ENCODE peak calls at places on chromosomes 6 and 20, in five cellular contexts. F is heart left ventricle, D is uterus, R is Peyer's patch, J is IMR-90. V is an unnamed sample.

GRCh38 chr20:9792674-9793073 is 46.2 kb downstream of the PAK5 start:
- DNase-seq in F (no peak), D (no peak), R (no peak), J (no peak), V (no peak)

GRCh38 chr6:20702366-20702765 is 168.1 kb downstream of the CDKAL1 start:
- DNase-seq in F (no peak), D (no peak), R (no peak), J (no peak), V (peak; percentile 29)

GRCh38 chr6:169452117-169452868 is 198.6 kb upstream of the THBS2 start:
- DNase-seq in F (peak; percentile 79), D (peak; percentile 95), R (no peak), J (peak; percentile 97), V (no peak)

GRCh38 chr6:20417819-20418218 is 16.1 kb downstream of the E2F3 start:
- DNase-seq in F (no peak), D (no peak), R (no peak), J (no peak), V (no peak)

GRCh38 chr6:20915626-20916025 is 381.4 kb downstream of the CDKAL1 start:
- DNase-seq in F (no peak), D (no peak), R (no peak), J (no peak), V (no peak)

GRCh38 chr6:33577106-33577535 is 3.0 kb downstream of the BAK1 start:
- DNase-seq in F (peak; percentile 67), D (peak; percentile 70), R (no peak), J (no peak), V (peak; percentile 61)

GRCh38 chr6:14661188-14661587 is 543.6 kb downstream of the CD83 start:
- DNase-seq in F (no peak), D (no peak), R (peak; percentile 72), J (peak; percentile 89), V (no peak)

GRCh38 chr6:110357696-110358535 is at the start of gene METTL24:
- DNase-seq in F (peak; percentile 33), D (peak; percentile 31), R (no peak), J (no peak), V (peak; percentile 88)

GRCh38 chr20:47380481-47380880 is 24.0 kb upstream of the ZMYND8 start:
- DNase-seq in F (no peak), D (no peak), R (no peak), J (peak; percentile 35), V (no peak)

GRCh38 chr6:170152111-170152926 is 138.6 kb downstream of the DLL1 start:
- DNase-seq in F (peak; percentile 73), D (peak; percentile 64), R (no peak), J (no peak), V (peak; percentile 70)

GRCh38 chr6:43767553-43768505 is 2.2 kb upstream of the VEGFA start:
- DNase-seq in F (no peak), D (no peak), R (no peak), J (no peak), V (no peak)
- H3K27ac ChIP-seq in F (no peak overlapping the region), D (peak overlapping the region; percentile 89), R (peak overlapping the region; percentile 49), J (peak overlapping the region; percentile 38), V (no peak overlapping the region)

GRCh38 chr6:155487362-155488130 is 31.9 kb upstream of the NOX3 start:
- DNase-seq in F (no peak), D (no peak), R (no peak), J (no peak), V (no peak)
- TF ChIP-seq POLR2A in F (no peak), D (no peak), R (no peak), J (no peak), V (no peak)

DNA sequence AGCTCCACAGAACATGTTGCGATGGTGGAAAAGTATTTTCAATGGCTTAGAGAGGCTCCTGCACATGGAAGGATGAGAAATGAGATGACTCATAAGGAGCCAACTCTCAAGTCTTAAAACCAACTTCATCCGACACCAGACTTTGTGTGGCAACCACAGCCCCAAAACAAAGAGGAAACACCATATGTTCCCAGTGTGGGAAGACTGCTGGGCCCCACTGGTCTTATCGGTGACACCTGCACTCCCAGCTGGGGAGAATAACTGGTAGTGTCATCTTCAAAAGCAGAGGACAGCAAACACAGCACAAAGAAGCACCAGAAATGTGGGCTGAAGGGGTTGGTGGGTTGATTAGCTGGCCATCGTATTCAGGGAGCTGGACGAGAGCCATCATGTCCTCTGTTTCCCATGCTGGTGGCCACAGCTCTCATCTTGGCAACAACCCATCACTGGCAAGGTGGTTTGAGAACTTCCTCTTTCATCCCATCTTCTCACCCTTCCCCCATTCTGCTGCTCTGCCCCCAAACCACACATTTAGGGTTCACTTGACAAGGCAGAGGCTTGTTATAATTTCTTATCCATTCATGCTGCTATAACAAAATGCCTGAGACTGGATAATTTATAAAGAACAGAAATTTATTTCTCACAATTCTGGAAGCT is 46.0 kb upstream of the TASP1 start:
- DNase-seq in F (no peak), D (no peak), R (peak; percentile 66), J (no peak), V (no peak)
- H3K27ac ChIP-seq in F (no peak overlapping the region), D (no peak overlapping the region), R (no peak overlapping the region), J (no peak overlapping the region), V (no peak overlapping the region)

GRCh38 chr6:32189742-32190053 is 304 bp downstream of the PBX2 start:
- DNase-seq in F (no peak), D (no peak), R (no peak), J (no peak), V (peak; percentile 89)

GRCh38 chr6:32188381-32189081 is 1.5 kb downstream of the PBX2 start:
- DNase-seq in F (no peak), D (peak; percentile 73), R (no peak), J (peak; percentile 12), V (no peak)

GRCh38 chr6:32190054-32190945 is at the start of gene PBX2:
- DNase-seq in F (peak; percentile 95), D (peak; percentile 97), R (peak; percentile 96), J (peak; percentile 89), V (peak; percentile 95)

GRCh38 chr6:32190946-32191677 is 1.1 kb upstream of the PBX2 start:
- DNase-seq in F (no peak), D (no peak), R (no peak), J (no peak), V (no peak)

GRCh38 chr6:32189082-32189741 is 790 bp downstream of the PBX2 start:
- DNase-seq in F (no peak), D (no peak), R (no peak), J (no peak), V (no peak)
- TF ChIP-seq POLR2A in F (no peak), D (no peak), R (no peak), J (no peak), V (no peak)

DNA sequence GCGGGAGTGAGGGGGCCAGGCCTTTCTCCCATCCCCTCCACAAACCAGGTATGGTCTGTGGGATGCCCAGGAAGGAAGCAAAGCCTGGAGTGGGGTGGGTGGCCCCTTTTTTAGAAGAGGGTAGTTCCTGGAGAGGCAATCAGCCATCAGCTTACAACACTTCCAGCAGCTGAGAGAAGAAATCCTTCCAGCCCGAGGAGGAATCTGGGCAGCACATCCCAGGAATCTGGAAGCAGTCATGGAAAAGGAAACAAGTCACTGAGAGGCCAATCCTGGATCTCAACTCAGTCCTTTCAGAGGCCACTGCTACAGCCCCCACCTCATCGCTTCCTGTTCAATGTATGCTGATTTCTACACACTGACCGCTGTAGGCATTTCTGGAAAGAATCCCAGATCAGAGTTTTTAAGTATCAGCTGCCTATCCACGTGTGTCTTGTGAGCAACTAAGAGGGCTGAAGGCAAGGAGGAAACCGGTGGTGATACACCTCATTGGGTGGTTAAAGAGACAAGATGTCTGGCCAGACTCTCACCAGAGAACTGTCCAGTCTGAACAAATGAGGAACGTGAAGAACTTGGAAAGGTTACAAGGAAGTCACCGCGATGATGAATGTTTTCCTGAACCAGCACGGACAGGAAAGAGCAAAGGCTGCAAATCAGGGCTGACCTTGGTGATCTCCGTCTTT is 92.9 kb upstream of the SHLD1 start:
- DNase-seq in F (peak; percentile 39), D (peak; percentile 51), R (no peak), J (peak; percentile 99), V (no peak)
- H3K27ac ChIP-seq in F (peak overlapping the region; percentile 64), D (peak overlapping the region; percentile 78), R (peak overlapping the region; percentile 70), J (peak overlapping the region; percentile 82), V (peak overlapping the region; percentile 76)

GRCh38 chr6:46159229-46159628 is 11.6 kb downstream of the ENPP5 start:
- DNase-seq in F (no peak), D (no peak), R (no peak), J (no peak), V (no peak)
- TF ChIP-seq POLR2A in F (no peak), D (no peak), R (no peak), J (no peak), V (no peak)

GRCh38 chr20:4507288-4507719 is 214.4 kb upstream of the PRND start:
- DNase-seq in F (no peak), D (no peak), R (no peak), J (peak; percentile 95), V (no peak)

GRCh38 chr20:4504814-4505213 is 216.9 kb upstream of the PRND start:
- DNase-seq in F (no peak), D (no peak), R (no peak), J (no peak), V (no peak)

DNA sequence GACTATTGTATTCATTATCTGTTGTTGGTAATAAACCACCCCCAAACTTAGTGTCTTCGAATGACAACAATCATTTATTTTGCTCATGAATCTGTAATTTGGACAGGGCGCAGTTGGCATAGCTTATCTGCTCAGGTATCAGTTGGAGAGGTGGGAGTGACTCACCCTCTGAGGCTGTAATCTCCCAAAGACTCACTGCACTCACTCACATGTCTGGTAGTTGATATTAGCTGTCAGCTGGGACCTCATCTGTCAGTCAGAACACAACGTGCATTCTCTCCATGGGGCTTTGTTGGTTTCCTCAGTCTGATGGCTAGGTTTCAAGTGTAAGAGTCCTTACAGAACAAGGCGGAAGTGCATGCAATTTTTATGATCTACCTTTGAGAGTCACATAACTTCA is 219.0 kb upstream of the PRND start:
- DNase-seq in F (no peak), D (no peak), R (no peak), J (no peak), V (no peak)
- H3K27ac ChIP-seq in F (no peak overlapping the region), D (no peak overlapping the region), R (no peak overlapping the region), J (no peak overlapping the region), V (no peak overlapping the region)

GRCh38 chr6:73455865-73456629 is 4.0 kb upstream of the CGAS start:
- DNase-seq in F (no peak), D (no peak), R (no peak), J (peak; percentile 41), V (no peak)

GRCh38 chr6:73451166-73452106 is 661 bp downstream of the CGAS start:
- DNase-seq in F (peak; percentile 38), D (peak; percentile 21), R (peak; percentile 59), J (peak; percentile 43), V (peak; percentile 63)

DNA sequence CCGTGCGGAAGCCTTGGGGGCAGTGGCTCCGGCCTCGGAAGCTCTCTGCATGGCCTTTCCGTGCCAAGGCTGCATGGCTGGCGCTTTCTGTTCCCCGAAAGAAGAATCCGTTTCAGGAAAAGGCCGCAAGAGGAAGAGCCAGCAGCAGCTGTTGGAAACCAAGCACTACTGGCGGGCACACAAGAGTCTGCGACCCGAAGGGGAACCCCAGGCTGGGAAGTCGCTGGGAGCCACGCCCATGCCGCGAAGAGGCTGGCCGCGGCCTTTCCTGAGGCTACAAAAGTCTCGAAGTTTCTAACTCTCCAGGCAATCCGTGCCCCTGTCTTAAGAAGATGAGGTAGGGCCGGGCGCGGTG is at the start of gene CGAS:
- DNase-seq in F (peak; percentile 87), D (peak; percentile 57), R (peak; percentile 75), J (peak; percentile 62), V (peak; percentile 91)
- TF ChIP-seq POLR2A in F (no peak), D (no peak), R (peak; percentile 29), J (no peak), V (peak; percentile 77)

V was measured in upper lobe of left lung.